ENCODE peak calls at places on chromosomes 5 and 9, in ten cellular contexts. One of them, this sample, is unnamed.

GRCh38 chr9:4066120-4066519 is 233.7 kb downstream of the GLIS3 start:
- DNase-seq in T1000: no peak
- DNase-seq in nucleus accumbens: no peak
- DNase-seq in activated CD8-positive, alpha-beta memory T cell treated with anti-CD3 and anti-CD28 coated beads, Interleukin-2, amount 50 U/mL, for 4 hours: no peak
- DNase-seq in NCI-H510A treated with DMSO at 0.1 percent for 48 hours: no peak
- DNase-seq in kidney: no peak
- DNase-seq in Caco-2: peak; percentile 39
- DNase-seq in fibroblast of villous mesenchyme: peak; percentile 70
- DNase-seq in GDM1: no peak
- DNase-seq in AG04450: no peak
- DNase-seq in this sample: no peak

GRCh38 chr9:16001856-16002255 is 449.0 kb downstream of the CCDC171 start:
- DNase-seq in T1000: no peak
- DNase-seq in nucleus accumbens: no peak
- DNase-seq in activated CD8-positive, alpha-beta memory T cell treated with anti-CD3 and anti-CD28 coated beads, Interleukin-2, amount 50 U/mL, for 4 hours: no peak
- DNase-seq in NCI-H510A treated with DMSO at 0.1 percent for 48 hours: no peak
- DNase-seq in kidney: no peak
- DNase-seq in Caco-2: no peak
- DNase-seq in fibroblast of villous mesenchyme: no peak
- DNase-seq in GDM1: no peak
- DNase-seq in AG04450: no peak
- DNase-seq in this sample: peak; percentile 36

GRCh38 chr5:171606414-171607024 is 179.1 kb upstream of the SMIM23 start:
- DNase-seq in T1000: no peak
- DNase-seq in nucleus accumbens: no peak
- DNase-seq in activated CD8-positive, alpha-beta memory T cell treated with anti-CD3 and anti-CD28 coated beads, Interleukin-2, amount 50 U/mL, for 4 hours: no peak
- DNase-seq in NCI-H510A treated with DMSO at 0.1 percent for 48 hours: no peak
- DNase-seq in kidney: no peak
- DNase-seq in Caco-2: no peak
- DNase-seq in fibroblast of villous mesenchyme: peak; percentile 21
- DNase-seq in GDM1: no peak
- DNase-seq in AG04450: no peak
- DNase-seq in this sample: no peak

GRCh38 chr5:87282254-87282653 is 14.6 kb downstream of the RASA1 start:
- DNase-seq in T1000: no peak
- DNase-seq in nucleus accumbens: no peak
- DNase-seq in activated CD8-positive, alpha-beta memory T cell treated with anti-CD3 and anti-CD28 coated beads, Interleukin-2, amount 50 U/mL, for 4 hours: no peak
- DNase-seq in NCI-H510A treated with DMSO at 0.1 percent for 48 hours: no peak
- DNase-seq in kidney: no peak
- DNase-seq in Caco-2: no peak
- DNase-seq in fibroblast of villous mesenchyme: no peak
- DNase-seq in GDM1: no peak
- DNase-seq in AG04450: no peak
- DNase-seq in this sample: no peak

GRCh38 chr5:135535820-135536801 is at the start of gene NEUROG1:
- DNase-seq in T1000: no peak
- DNase-seq in nucleus accumbens: no peak
- DNase-seq in activated CD8-positive, alpha-beta memory T cell treated with anti-CD3 and anti-CD28 coated beads, Interleukin-2, amount 50 U/mL, for 4 hours: no peak
- DNase-seq in NCI-H510A treated with DMSO at 0.1 percent for 48 hours: peak; percentile 3
- DNase-seq in kidney: no peak
- DNase-seq in Caco-2: no peak
- DNase-seq in fibroblast of villous mesenchyme: no peak
- DNase-seq in GDM1: no peak
- DNase-seq in AG04450: no peak
- DNase-seq in this sample: no peak

GRCh38 chr9:27117489-27118135 is 8.6 kb downstream of the TEK start:
- DNase-seq in T1000: no peak
- DNase-seq in nucleus accumbens: no peak
- DNase-seq in activated CD8-positive, alpha-beta memory T cell treated with anti-CD3 and anti-CD28 coated beads, Interleukin-2, amount 50 U/mL, for 4 hours: no peak
- DNase-seq in NCI-H510A treated with DMSO at 0.1 percent for 48 hours: peak; percentile 21
- DNase-seq in kidney: peak; percentile 81
- DNase-seq in Caco-2: no peak
- DNase-seq in fibroblast of villous mesenchyme: no peak
- DNase-seq in GDM1: no peak
- DNase-seq in AG04450: no peak
- DNase-seq in this sample: peak; percentile 5

GRCh38 chr9:30120654-30121053 is 2263.8 kb upstream of the ACO1 start:
- DNase-seq in T1000: no peak
- DNase-seq in nucleus accumbens: no peak
- DNase-seq in activated CD8-positive, alpha-beta memory T cell treated with anti-CD3 and anti-CD28 coated beads, Interleukin-2, amount 50 U/mL, for 4 hours: no peak
- DNase-seq in NCI-H510A treated with DMSO at 0.1 percent for 48 hours: no peak
- DNase-seq in kidney: no peak
- DNase-seq in Caco-2: no peak
- DNase-seq in fibroblast of villous mesenchyme: no peak
- DNase-seq in GDM1: no peak
- DNase-seq in AG04450: no peak
- DNase-seq in this sample: no peak

GRCh38 chr9:93461414-93461743 is 8.0 kb upstream of the FAM120AOS start:
- DNase-seq in T1000: no peak
- DNase-seq in nucleus accumbens: no peak
- DNase-seq in activated CD8-positive, alpha-beta memory T cell treated with anti-CD3 and anti-CD28 coated beads, Interleukin-2, amount 50 U/mL, for 4 hours: no peak
- DNase-seq in NCI-H510A treated with DMSO at 0.1 percent for 48 hours: no peak
- DNase-seq in kidney: no peak
- DNase-seq in Caco-2: no peak
- DNase-seq in fibroblast of villous mesenchyme: no peak
- DNase-seq in GDM1: no peak
- DNase-seq in AG04450: no peak
- DNase-seq in this sample: no peak

GRCh38 chr9:7636297-7636696 is 163.3 kb downstream of the DMAC1 start:
- DNase-seq in T1000: no peak
- DNase-seq in nucleus accumbens: no peak
- DNase-seq in activated CD8-positive, alpha-beta memory T cell treated with anti-CD3 and anti-CD28 coated beads, Interleukin-2, amount 50 U/mL, for 4 hours: no peak
- DNase-seq in NCI-H510A treated with DMSO at 0.1 percent for 48 hours: no peak
- DNase-seq in kidney: no peak
- DNase-seq in Caco-2: no peak
- DNase-seq in fibroblast of villous mesenchyme: no peak
- DNase-seq in GDM1: no peak
- DNase-seq in AG04450: no peak
- DNase-seq in this sample: no peak

GRCh38 chr9:38311382-38312270 is 80.9 kb upstream of the ALDH1B1 start:
- DNase-seq in T1000: no peak
- DNase-seq in nucleus accumbens: no peak
- DNase-seq in activated CD8-positive, alpha-beta memory T cell treated with anti-CD3 and anti-CD28 coated beads, Interleukin-2, amount 50 U/mL, for 4 hours: no peak
- DNase-seq in NCI-H510A treated with DMSO at 0.1 percent for 48 hours: peak; percentile 47
- DNase-seq in kidney: no peak
- DNase-seq in Caco-2: peak; percentile 48
- DNase-seq in fibroblast of villous mesenchyme: no peak
- DNase-seq in GDM1: no peak
- DNase-seq in AG04450: no peak
- DNase-seq in this sample: no peak

GRCh38 chr5:36079200-36079761 is 12.6 kb upstream of the UGT3A2 start:
- DNase-seq in T1000: peak; percentile 7
- DNase-seq in nucleus accumbens: no peak
- DNase-seq in activated CD8-positive, alpha-beta memory T cell treated with anti-CD3 and anti-CD28 coated beads, Interleukin-2, amount 50 U/mL, for 4 hours: no peak
- DNase-seq in NCI-H510A treated with DMSO at 0.1 percent for 48 hours: peak; percentile 65
- DNase-seq in kidney: no peak
- DNase-seq in Caco-2: peak; percentile 68
- DNase-seq in fibroblast of villous mesenchyme: peak; percentile 59
- DNase-seq in GDM1: peak; percentile 43
- DNase-seq in AG04450: peak; percentile 10
- DNase-seq in this sample: peak; percentile 62

GRCh38 chr5:17482784-17483183 is 15.2 kb upstream of the TAF11L2 start:
- DNase-seq in T1000: no peak
- DNase-seq in nucleus accumbens: no peak
- DNase-seq in activated CD8-positive, alpha-beta memory T cell treated with anti-CD3 and anti-CD28 coated beads, Interleukin-2, amount 50 U/mL, for 4 hours: no peak
- DNase-seq in NCI-H510A treated with DMSO at 0.1 percent for 48 hours: no peak
- DNase-seq in kidney: no peak
- DNase-seq in Caco-2: no peak
- DNase-seq in fibroblast of villous mesenchyme: no peak
- DNase-seq in GDM1: no peak
- DNase-seq in AG04450: no peak
- DNase-seq in this sample: no peak

GRCh38 chr5:618450-618849 is 6.3 kb downstream of the CEP72 start:
- DNase-seq in T1000: no peak
- DNase-seq in nucleus accumbens: no peak
- DNase-seq in activated CD8-positive, alpha-beta memory T cell treated with anti-CD3 and anti-CD28 coated beads, Interleukin-2, amount 50 U/mL, for 4 hours: no peak
- DNase-seq in NCI-H510A treated with DMSO at 0.1 percent for 48 hours: no peak
- DNase-seq in kidney: no peak
- DNase-seq in Caco-2: no peak
- DNase-seq in fibroblast of villous mesenchyme: no peak
- DNase-seq in GDM1: no peak
- DNase-seq in AG04450: no peak
- DNase-seq in this sample: no peak

GRCh38 chr5:149981233-149981632 is 19.2 kb downstream of the TIGD6 start:
- DNase-seq in T1000: no peak
- DNase-seq in nucleus accumbens: no peak
- DNase-seq in activated CD8-positive, alpha-beta memory T cell treated with anti-CD3 and anti-CD28 coated beads, Interleukin-2, amount 50 U/mL, for 4 hours: no peak
- DNase-seq in NCI-H510A treated with DMSO at 0.1 percent for 48 hours: no peak
- DNase-seq in kidney: no peak
- DNase-seq in Caco-2: no peak
- DNase-seq in fibroblast of villous mesenchyme: no peak
- DNase-seq in GDM1: no peak
- DNase-seq in AG04450: no peak
- DNase-seq in this sample: no peak

GRCh38 chr9:134735441-134736175 is 94.0 kb downstream of the COL5A1 start:
- DNase-seq in T1000: no peak
- DNase-seq in nucleus accumbens: no peak
- DNase-seq in activated CD8-positive, alpha-beta memory T cell treated with anti-CD3 and anti-CD28 coated beads, Interleukin-2, amount 50 U/mL, for 4 hours: no peak
- DNase-seq in NCI-H510A treated with DMSO at 0.1 percent for 48 hours: no peak
- DNase-seq in kidney: no peak
- DNase-seq in Caco-2: no peak
- DNase-seq in fibroblast of villous mesenchyme: peak; percentile 95
- DNase-seq in GDM1: no peak
- DNase-seq in AG04450: no peak
- DNase-seq in this sample: no peak

GRCh38 chr5:1793301-1793740 is 6.3 kb downstream of the MRPL36 start:
- DNase-seq in T1000: no peak
- DNase-seq in nucleus accumbens: no peak
- DNase-seq in activated CD8-positive, alpha-beta memory T cell treated with anti-CD3 and anti-CD28 coated beads, Interleukin-2, amount 50 U/mL, for 4 hours: peak; percentile 40
- DNase-seq in NCI-H510A treated with DMSO at 0.1 percent for 48 hours: no peak
- DNase-seq in kidney: no peak
- DNase-seq in Caco-2: peak; percentile 7
- DNase-seq in fibroblast of villous mesenchyme: peak; percentile 52
- DNase-seq in GDM1: no peak
- DNase-seq in AG04450: no peak
- DNase-seq in this sample: peak; percentile 32

GRCh38 chr9:36823466-36823865 is 210.6 kb downstream of the PAX5 start:
- DNase-seq in T1000: no peak
- DNase-seq in nucleus accumbens: no peak
- DNase-seq in activated CD8-positive, alpha-beta memory T cell treated with anti-CD3 and anti-CD28 coated beads, Interleukin-2, amount 50 U/mL, for 4 hours: no peak
- DNase-seq in NCI-H510A treated with DMSO at 0.1 percent for 48 hours: no peak
- DNase-seq in kidney: no peak
- DNase-seq in Caco-2: no peak
- DNase-seq in fibroblast of villous mesenchyme: no peak
- DNase-seq in GDM1: no peak
- DNase-seq in AG04450: no peak
- DNase-seq in this sample: no peak

GRCh38 chr9:115289757-115290208 is 171.8 kb upstream of the TNC start:
- DNase-seq in T1000: no peak
- DNase-seq in nucleus accumbens: no peak
- DNase-seq in activated CD8-positive, alpha-beta memory T cell treated with anti-CD3 and anti-CD28 coated beads, Interleukin-2, amount 50 U/mL, for 4 hours: no peak
- DNase-seq in NCI-H510A treated with DMSO at 0.1 percent for 48 hours: no peak
- DNase-seq in kidney: no peak
- DNase-seq in Caco-2: no peak
- DNase-seq in fibroblast of villous mesenchyme: peak; percentile 73
- DNase-seq in GDM1: no peak
- DNase-seq in AG04450: peak; percentile 39
- DNase-seq in this sample: no peak

GRCh38 chr9:91755761-91756638 is 194.0 kb downstream of the ROR2 start:
- DNase-seq in T1000: no peak
- DNase-seq in nucleus accumbens: no peak
- DNase-seq in activated CD8-positive, alpha-beta memory T cell treated with anti-CD3 and anti-CD28 coated beads, Interleukin-2, amount 50 U/mL, for 4 hours: no peak
- DNase-seq in NCI-H510A treated with DMSO at 0.1 percent for 48 hours: no peak
- DNase-seq in kidney: peak; percentile 34
- DNase-seq in Caco-2: no peak
- DNase-seq in fibroblast of villous mesenchyme: no peak
- DNase-seq in GDM1: no peak
- DNase-seq in AG04450: no peak
- DNase-seq in this sample: no peak

GRCh38 chr5:168172718-168173045 is 118.8 kb upstream of the WWC1 start:
- DNase-seq in T1000: no peak
- DNase-seq in nucleus accumbens: no peak
- DNase-seq in activated CD8-positive, alpha-beta memory T cell treated with anti-CD3 and anti-CD28 coated beads, Interleukin-2, amount 50 U/mL, for 4 hours: no peak
- DNase-seq in NCI-H510A treated with DMSO at 0.1 percent for 48 hours: no peak
- DNase-seq in kidney: no peak
- DNase-seq in Caco-2: no peak
- DNase-seq in fibroblast of villous mesenchyme: no peak
- DNase-seq in GDM1: no peak
- DNase-seq in AG04450: no peak
- DNase-seq in this sample: no peak

GRCh38 chr5:95892784-95893354 is 68.8 kb downstream of the ELL2 start:
- DNase-seq in T1000: no peak
- DNase-seq in nucleus accumbens: no peak
- DNase-seq in activated CD8-positive, alpha-beta memory T cell treated with anti-CD3 and anti-CD28 coated beads, Interleukin-2, amount 50 U/mL, for 4 hours: peak; percentile 28
- DNase-seq in NCI-H510A treated with DMSO at 0.1 percent for 48 hours: no peak
- DNase-seq in kidney: no peak
- DNase-seq in Caco-2: peak; percentile 65
- DNase-seq in fibroblast of villous mesenchyme: peak; percentile 60
- DNase-seq in GDM1: no peak
- DNase-seq in AG04450: no peak
- DNase-seq in this sample: no peak

GRCh38 chr9:69466151-69466550 is 141.1 kb downstream of the ENTREP1 start:
- DNase-seq in T1000: no peak
- DNase-seq in nucleus accumbens: no peak
- DNase-seq in activated CD8-positive, alpha-beta memory T cell treated with anti-CD3 and anti-CD28 coated beads, Interleukin-2, amount 50 U/mL, for 4 hours: no peak
- DNase-seq in NCI-H510A treated with DMSO at 0.1 percent for 48 hours: no peak
- DNase-seq in kidney: no peak
- DNase-seq in Caco-2: no peak
- DNase-seq in fibroblast of villous mesenchyme: no peak
- DNase-seq in GDM1: no peak
- DNase-seq in AG04450: no peak
- DNase-seq in this sample: peak; percentile 77

GRCh38 chr5:103562453-103563157 is at the start of gene NUDT12:
- DNase-seq in T1000: peak; percentile 32
- DNase-seq in nucleus accumbens: peak; percentile 62
- DNase-seq in activated CD8-positive, alpha-beta memory T cell treated with anti-CD3 and anti-CD28 coated beads, Interleukin-2, amount 50 U/mL, for 4 hours: peak; percentile 35
- DNase-seq in NCI-H510A treated with DMSO at 0.1 percent for 48 hours: peak; percentile 50
- DNase-seq in kidney: peak; percentile 88
- DNase-seq in Caco-2: peak; percentile 78
- DNase-seq in fibroblast of villous mesenchyme: peak; percentile 64
- DNase-seq in GDM1: peak; percentile 41
- DNase-seq in AG04450: peak; percentile 20
- DNase-seq in this sample: peak; percentile 59

GRCh38 chr9:132988244-132989013 is 9.9 kb downstream of the GFI1B start:
- DNase-seq in T1000: no peak
- DNase-seq in nucleus accumbens: no peak
- DNase-seq in activated CD8-positive, alpha-beta memory T cell treated with anti-CD3 and anti-CD28 coated beads, Interleukin-2, amount 50 U/mL, for 4 hours: no peak
- DNase-seq in NCI-H510A treated with DMSO at 0.1 percent for 48 hours: no peak
- DNase-seq in kidney: no peak
- DNase-seq in Caco-2: no peak
- DNase-seq in fibroblast of villous mesenchyme: no peak
- DNase-seq in GDM1: no peak
- DNase-seq in AG04450: no peak
- DNase-seq in this sample: no peak

GRCh38 chr5:142811840-142812557 is 41.8 kb downstream of the ARHGAP26 start:
- DNase-seq in T1000: no peak
- DNase-seq in nucleus accumbens: no peak
- DNase-seq in activated CD8-positive, alpha-beta memory T cell treated with anti-CD3 and anti-CD28 coated beads, Interleukin-2, amount 50 U/mL, for 4 hours: no peak
- DNase-seq in NCI-H510A treated with DMSO at 0.1 percent for 48 hours: no peak
- DNase-seq in kidney: no peak
- DNase-seq in Caco-2: no peak
- DNase-seq in fibroblast of villous mesenchyme: no peak
- DNase-seq in GDM1: no peak
- DNase-seq in AG04450: no peak
- DNase-seq in this sample: no peak

GRCh38 chr9:7366121-7366520 is 433.5 kb downstream of the DMAC1 start:
- DNase-seq in T1000: no peak
- DNase-seq in nucleus accumbens: no peak
- DNase-seq in activated CD8-positive, alpha-beta memory T cell treated with anti-CD3 and anti-CD28 coated beads, Interleukin-2, amount 50 U/mL, for 4 hours: no peak
- DNase-seq in NCI-H510A treated with DMSO at 0.1 percent for 48 hours: no peak
- DNase-seq in kidney: no peak
- DNase-seq in Caco-2: no peak
- DNase-seq in fibroblast of villous mesenchyme: peak; percentile 22
- DNase-seq in GDM1: no peak
- DNase-seq in AG04450: peak; percentile 50
- DNase-seq in this sample: peak; percentile 5

GRCh38 chr9:24625097-24625496 is 79.4 kb upstream of the IZUMO3 start:
- DNase-seq in T1000: no peak
- DNase-seq in nucleus accumbens: no peak
- DNase-seq in activated CD8-positive, alpha-beta memory T cell treated with anti-CD3 and anti-CD28 coated beads, Interleukin-2, amount 50 U/mL, for 4 hours: no peak
- DNase-seq in NCI-H510A treated with DMSO at 0.1 percent for 48 hours: no peak
- DNase-seq in kidney: no peak
- DNase-seq in Caco-2: no peak
- DNase-seq in fibroblast of villous mesenchyme: no peak
- DNase-seq in GDM1: no peak
- DNase-seq in AG04450: no peak
- DNase-seq in this sample: no peak

GRCh38 chr9:95341262-95342011 is 23.9 kb upstream of the FANCC start:
- DNase-seq in T1000: no peak
- DNase-seq in nucleus accumbens: no peak
- DNase-seq in activated CD8-positive, alpha-beta memory T cell treated with anti-CD3 and anti-CD28 coated beads, Interleukin-2, amount 50 U/mL, for 4 hours: no peak
- DNase-seq in NCI-H510A treated with DMSO at 0.1 percent for 48 hours: no peak
- DNase-seq in kidney: no peak
- DNase-seq in Caco-2: no peak
- DNase-seq in fibroblast of villous mesenchyme: peak; percentile 53
- DNase-seq in GDM1: no peak
- DNase-seq in AG04450: no peak
- DNase-seq in this sample: peak; percentile 44

This sample was measured in foreskin fibroblast.